ENCODE peak calls at places on chromosomes 6 and 20, in seven cellular contexts. P is psoas muscle, G is sigmoid colon, H is hepatocyte, T is ovary, X is transverse colon, K is brain microvascular endothelial cell. I is an unnamed sample. For H3K36me3 and H3K27me3, the result is how much of the 10 kb centered on the place peaks cover.

GRCh38 chr6:147054158-147054557 is 150.1 kb upstream of the STXBP5 start:
- DNase-seq in G (no peak), T (no peak), H (no peak), K (no peak), P (no peak), X (no peak), I (no peak)

GRCh38 chr6:142301421-142302391 is at the start of gene ADGRG6:
- DNase-seq in T (no peak), X (peak), K (no peak), P (peak), G (peak), H (peak), I (no peak)

GRCh38 chr6:43113431-43114260 is 37.5 kb downstream of the PTK7 start:
- DNase-seq in K (no peak), H (no peak), P (no peak), G (no peak), X (peak), T (no peak), I (no peak)

GRCh38 chr6:25172819-25173218 is 106.4 kb upstream of the CARMIL1 start:
- DNase-seq in X (no peak), T (no peak), G (no peak), H (no peak), K (peak), P (no peak), I (no peak)

GRCh38 chr6:128630213-128630612 is 109.8 kb upstream of the PTPRK start:
- DNase-seq in T (no peak), G (no peak), H (peak), P (no peak), K (no peak), X (peak), I (no peak)

GRCh38 chr6:157764346-157765068 is 58.5 kb upstream of the SNX9 start:
- DNase-seq in X (peak), H (peak), P (peak), K (peak), G (peak), T (peak), I (peak)

GRCh38 chr6:158642097-158642601 is 2.4 kb downstream of the DYNLT1 start:
- DNase-seq in T (peak), X (no peak), H (peak), P (peak), G (peak), K (peak), I (peak)

GRCh38 chr6:88086792-88087191 is 39.2 kb downstream of the SPACA1 start:
- DNase-seq in H (no peak), K (no peak), T (no peak), G (no peak), X (no peak), P (no peak), I (no peak)

GRCh38 chr6:93272201-93272600 is 147.2 kb downstream of the EPHA7 start:
- DNase-seq in G (no peak), H (no peak), T (no peak), X (no peak), P (no peak), K (no peak), I (no peak)

GRCh38 chr6:116446399-116446798 is 14.8 kb upstream of the CALHM6 start:
- DNase-seq in K (no peak), H (no peak), P (no peak), G (no peak), X (no peak), T (no peak), I (no peak)

GRCh38 chr6:34469499-34469898 is 3.6 kb downstream of the PACSIN1 start:
- DNase-seq in H (no peak), G (no peak), P (no peak), X (no peak), T (no peak), K (no peak), I (no peak)

GRCh38 chr20:41249371-41249770 is 68.2 kb downstream of the ZHX3 start:
- DNase-seq in T (peak), P (peak), K (peak), X (peak), G (peak), H (peak), I (peak)

GRCh38 chr6:17962436-17963031 is 24.9 kb downstream of the KIF13A start:
- DNase-seq in G (peak), K (peak), P (peak), T (peak), X (peak), H (peak), I (peak)

GRCh38 chr20:4483481-4483880 is 238.2 kb upstream of the PRND start:
- DNase-seq in H (no peak), P (no peak), G (no peak), K (no peak), T (no peak), X (no peak), I (no peak)

GRCh38 chr6:147023581-147023980 is 180.6 kb upstream of the STXBP5 start:
- DNase-seq in G (no peak), T (no peak), K (no peak), H (no peak), P (no peak), X (no peak), I (no peak)

GRCh38 chr6:163165155-163165910 is 249.2 kb upstream of the QKI start:
- DNase-seq in P (no peak), K (no peak), H (no peak), X (no peak), G (no peak), T (no peak), I (no peak)

GRCh38 chr6:15331143-15331542 is 85.3 kb downstream of the JARID2 start:
- DNase-seq in G (no peak), P (no peak), H (no peak), T (no peak), K (no peak), X (no peak), I (no peak)

GRCh38 chr6:112216699-112217551 is 37.4 kb downstream of the LAMA4 start:
- DNase-seq in G (no peak), K (peak), P (no peak), H (no peak), T (no peak), X (no peak), I (no peak)

GRCh38 chr6:444653-445275 is 53.2 kb downstream of the IRF4 start:
- DNase-seq in X (no peak), G (no peak), H (no peak), T (no peak), P (no peak), K (no peak), I (no peak)

GRCh38 chr6:25389501-25389900 is 110.3 kb downstream of the CARMIL1 start:
- DNase-seq in P (no peak), X (no peak), G (no peak), H (no peak), T (no peak), K (no peak), I (no peak)

DNA sequence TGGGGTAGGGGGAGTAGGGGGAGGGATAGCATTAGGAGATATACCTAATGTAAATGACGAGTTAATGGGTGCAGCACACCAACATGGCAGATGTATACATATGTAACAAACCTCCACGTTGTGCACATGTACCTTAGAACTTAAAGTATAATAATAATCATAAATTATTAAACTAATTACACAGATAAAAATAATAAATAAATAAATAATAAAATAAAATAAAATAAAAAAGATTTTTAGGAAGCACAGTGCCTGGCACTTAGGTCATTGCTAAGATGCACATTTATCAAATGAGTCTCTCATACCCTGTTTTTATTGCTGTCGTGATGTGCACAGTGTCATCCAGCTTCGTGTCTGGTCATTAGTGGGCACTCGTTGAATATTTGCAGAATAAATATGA is 19.0 kb upstream of the RTF2 start:
- DNase-seq in G (no peak), X (no peak), K (no peak), H (no peak), T (no peak), P (no peak), I (no peak)
- H3K36me3 ChIP-seq in G (under half), X (under half), K (under half), H (under half), T (under half), P (under half), I (under half)

DNA sequence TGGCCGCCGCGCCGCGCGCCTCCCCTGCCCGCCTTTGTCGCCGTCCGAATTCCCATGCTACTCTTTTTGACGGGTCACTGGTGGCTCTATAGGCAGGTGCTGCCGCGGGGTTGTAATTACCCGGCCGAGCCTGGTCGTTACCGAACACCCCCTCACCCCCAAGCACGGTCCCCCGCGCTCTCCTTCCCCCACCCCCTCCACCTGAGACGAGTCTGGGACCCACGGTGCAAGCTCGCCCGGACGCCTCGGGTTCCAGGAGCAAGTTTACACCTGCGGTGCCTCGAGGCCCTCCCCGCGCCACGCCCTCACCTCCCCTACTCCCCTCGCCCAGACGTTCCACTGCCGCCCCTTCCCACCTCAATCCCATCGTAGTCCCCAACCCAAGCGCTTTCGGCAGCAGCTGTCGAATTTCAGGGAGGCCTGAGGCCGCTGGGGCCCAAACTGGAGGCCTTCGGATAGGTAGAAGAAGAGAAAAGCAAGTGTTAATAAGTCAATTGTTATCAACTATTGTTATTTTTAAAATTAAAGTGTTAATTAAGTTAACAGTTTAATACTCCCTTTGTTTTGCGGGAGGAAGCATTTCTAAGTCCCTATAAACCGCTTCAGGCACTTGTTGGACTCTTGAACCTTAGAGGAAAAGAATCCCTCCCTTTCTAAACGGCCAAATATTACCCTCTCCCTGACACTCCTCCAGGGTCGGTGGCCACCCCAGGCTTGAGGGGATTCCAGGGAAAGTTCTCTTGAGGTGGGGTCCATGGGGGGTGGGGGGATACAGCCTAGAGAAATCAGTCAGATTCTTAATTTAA is 4.2 kb downstream of the NR2E1 start:
- DNase-seq in X (no peak), H (no peak), K (no peak), T (no peak), P (no peak), G (no peak), I (no peak)
- H3K27me3 ChIP-seq in X (half or more), H (half or more), K (half or more), T (under half), P (half or more), G (half or more), I (half or more)

GRCh38 chr20:45058168-45058850 is 42.6 kb downstream of the KCNS1 start:
- DNase-seq in T (no peak), G (no peak), P (no peak), H (no peak), K (no peak), X (no peak), I (no peak)
- TF ChIP-seq CTCF in T (no peak), G (no peak), P (no peak), H (no peak), K (no peak), X (no peak), I (no peak)

GRCh38 chr6:31641370-31641769 is 11.1 kb downstream of the BAG6 start:
- DNase-seq in T (no peak), H (no peak), K (no peak), G (no peak), P (no peak), X (no peak), I (no peak)

GRCh38 chr6:31640612-31641011 is 11.8 kb downstream of the BAG6 start:
- DNase-seq in T (no peak), X (no peak), H (no peak), G (no peak), P (no peak), K (no peak), I (no peak)

GRCh38 chr6:31643818-31644454 is 8.5 kb downstream of the BAG6 start:
- DNase-seq in G (no peak), K (no peak), P (no peak), T (no peak), H (no peak), X (no peak), I (no peak)

GRCh38 chr6:31642798-31643570 is 9.5 kb downstream of the BAG6 start:
- DNase-seq in X (no peak), G (no peak), H (no peak), P (no peak), K (no peak), T (no peak), I (no peak)

GRCh38 chr6:31645325-31645724 is 7.1 kb downstream of the BAG6 start:
- DNase-seq in G (no peak), P (no peak), K (no peak), H (no peak), X (no peak), T (no peak), I (no peak)
- H3K36me3 ChIP-seq in G (half or more), P (under half), K (half or more), H (under half), X (half or more), T (under half), I (half or more)

GRCh38 chr20:63456429-63457284 is 15.8 kb downstream of the KCNQ2 start:
- DNase-seq in X (no peak), H (no peak), P (no peak), K (no peak), T (no peak), G (no peak), I (no peak)
- H3K27me3 ChIP-seq in X (half or more), H (under half), P (under half), K (under half), T (under half), G (under half), I (half or more)

GRCh38 chr6:4846387-4846786 is 70.2 kb downstream of the CDYL start:
- DNase-seq in H (no peak), X (no peak), T (no peak), K (no peak), G (no peak), P (no peak), I (no peak)

GRCh38 chr6:4840169-4840568 is 64.0 kb downstream of the CDYL start:
- DNase-seq in G (no peak), X (no peak), T (no peak), P (no peak), K (no peak), H (no peak), I (no peak)

GRCh38 chr6:4848382-4849068 is 72.3 kb downstream of the CDYL start:
- DNase-seq in X (peak), H (peak), T (no peak), G (no peak), K (no peak), P (no peak), I (no peak)

GRCh38 chr6:4849214-4849613 is 73.0 kb downstream of the CDYL start:
- DNase-seq in H (no peak), T (no peak), P (no peak), G (no peak), K (no peak), X (no peak), I (no peak)

GRCh38 chr6:4844108-4844507 is 67.9 kb downstream of the CDYL start:
- DNase-seq in G (no peak), H (no peak), T (no peak), K (no peak), X (no peak), P (no peak), I (no peak)
- TF ChIP-seq CTCF in G (no peak), H (peak), T (no peak), K (peak), X (no peak), P (peak), I (no peak)

I was measured in gastrocnemius medialis.